ENCODE peak calls at places on chromosomes 16 and 17, in eight cellular contexts. V, U, N, A, M, E, X and Z are unnamed samples.

GRCh38 chr17:74798239-74798707 is 22.1 kb upstream of the NAT9 start:
- DNase-seq in V (no peak), U (no peak), N (no peak), A (peak; percentile 36), M (no peak), E (no peak), X (no peak), Z (no peak)

GRCh38 chr16:2785101-2785991 is 2.0 kb downstream of the PRSS33 start:
- DNase-seq in V (peak; percentile 33), U (no peak), N (no peak), A (no peak), M (no peak), E (no peak), X (no peak), Z (peak; percentile 62)

GRCh38 chr17:76696763-76697701 is 13.7 kb downstream of the MXRA7 start:
- DNase-seq in V (no peak), U (no peak), N (no peak), A (no peak), M (peak; percentile 66), E (no peak), X (no peak), Z (no peak)

GRCh38 chr17:21524211-21524591 is 148.0 kb downstream of the KCNJ12 start:
- DNase-seq in V (no peak), U (no peak), N (no peak), A (peak; percentile 81), M (no peak), E (no peak), X (no peak), Z (peak; percentile 54)

GRCh38 chr17:48427598-48427997 is 2.4 kb downstream of the SKAP1 start:
- DNase-seq in V (peak; percentile 31), U (no peak), N (no peak), A (no peak), M (no peak), E (no peak), X (no peak), Z (peak; percentile 58)

GRCh38 chr16:82396509-82396908 is 226.5 kb upstream of the MPHOSPH6 start:
- DNase-seq in V (no peak), U (no peak), N (no peak), A (no peak), M (no peak), E (no peak), X (no peak), Z (no peak)

GRCh38 chr17:28612531-28612930 is 1.5 kb downstream of the RSKR start:
- DNase-seq in V (no peak), U (no peak), N (no peak), A (no peak), M (no peak), E (no peak), X (no peak), Z (no peak)

GRCh38 chr16:31010943-31011342 is 505 bp upstream of the STX1B start:
- DNase-seq in V (no peak), U (no peak), N (no peak), A (no peak), M (no peak), E (no peak), X (no peak), Z (no peak)

GRCh38 chr16:14098081-14098480 is 27.0 kb downstream of the MRTFB start:
- DNase-seq in V (no peak), U (no peak), N (no peak), A (no peak), M (no peak), E (no peak), X (no peak), Z (no peak)

GRCh38 chr17:28338056-28338768 is 2.7 kb downstream of the TNFAIP1 start:
- DNase-seq in V (no peak), U (no peak), N (no peak), A (peak; percentile 86), M (no peak), E (no peak), X (no peak), Z (no peak)

GRCh38 chr16:15900357-15900756 is 12.0 kb upstream of the CEP20 start:
- DNase-seq in V (no peak), U (no peak), N (no peak), A (no peak), M (no peak), E (no peak), X (no peak), Z (no peak)

GRCh38 chr17:2713881-2714280 is 2.3 kb upstream of the CLUH start:
- DNase-seq in V (no peak), U (no peak), N (no peak), A (no peak), M (no peak), E (no peak), X (no peak), Z (no peak)

GRCh38 chr16:75965504-75966374 is 239.4 kb upstream of the CPHXL start:
- DNase-seq in V (no peak), U (no peak), N (no peak), A (no peak), M (peak; percentile 49), E (no peak), X (peak; percentile 6), Z (no peak)

GRCh38 chr16:70804153-70804728 is 3.3 kb upstream of the VAC14 start:
- DNase-seq in V (no peak), U (no peak), N (no peak), A (peak; percentile 93), M (no peak), E (no peak), X (peak; percentile 37), Z (no peak)

GRCh38 chr17:67993998-67994361 is 2.3 kb downstream of the C17orf58 start:
- DNase-seq in V (no peak), U (no peak), N (no peak), A (peak; percentile 12), M (peak; percentile 28), E (no peak), X (no peak), Z (peak; percentile 65)

GRCh38 chr16:6977906-6978305 is 354.7 kb upstream of the RBFOX1 start:
- DNase-seq in V (no peak), U (no peak), N (no peak), A (no peak), M (no peak), E (no peak), X (no peak), Z (no peak)

GRCh38 chr17:73231363-73231762 is 30.3 kb downstream of the CPSF4L start:
- DNase-seq in V (peak; percentile 13), U (no peak), N (no peak), A (peak; percentile 25), M (no peak), E (no peak), X (peak; percentile 23), Z (peak; percentile 50)

GRCh38 chr17:72402727-72403210 is 281.9 kb downstream of the SOX9 start:
- DNase-seq in V (no peak), U (no peak), N (no peak), A (no peak), M (no peak), E (no peak), X (no peak), Z (no peak)

GRCh38 chr16:1371054-1371978 is 19.6 kb downstream of the GNPTG start:
- DNase-seq in V (no peak), U (no peak), N (no peak), A (no peak), M (no peak), E (no peak), X (no peak), Z (no peak)

GRCh38 chr16:20441221-20441620 is 10.1 kb upstream of the ACSM2A start:
- DNase-seq in V (no peak), U (no peak), N (no peak), A (no peak), M (no peak), E (peak; percentile 45), X (no peak), Z (no peak)

GRCh38 chr17:19538095-19539039 is 4.7 kb downstream of the SLC47A1 start:
- DNase-seq in V (peak; percentile 38), U (no peak), N (no peak), A (no peak), M (peak; percentile 93), E (no peak), X (no peak), Z (no peak)

GRCh38 chr17:37142294-37142944 is 193.7 kb downstream of the AATF start:
- DNase-seq in V (no peak), U (no peak), N (no peak), A (no peak), M (no peak), E (no peak), X (no peak), Z (no peak)
- TF ChIP-seq POLR2A in V (no peak), U (no peak), N (no peak), A (no peak), M (no peak), E (no peak), X (no peak), Z (no peak)

DNA sequence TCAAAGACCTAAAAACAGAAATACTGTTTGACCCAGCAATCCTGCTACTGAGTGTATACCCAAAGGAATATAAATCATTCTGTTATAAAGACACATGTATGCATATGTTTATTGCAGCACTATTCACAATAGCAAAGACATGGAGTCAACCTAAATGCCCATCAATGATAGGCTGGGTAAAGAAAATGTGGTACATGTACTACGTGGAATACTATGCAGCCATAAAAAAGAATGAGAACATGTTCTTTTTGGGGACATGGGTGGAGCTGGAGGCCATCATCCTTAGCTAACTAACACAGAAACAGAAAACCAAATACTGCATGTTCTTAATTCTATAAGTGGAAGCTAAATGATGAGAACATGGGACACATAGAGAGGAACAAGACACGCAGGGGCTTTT is 155.2 kb upstream of the KCNJ16 start:
- DNase-seq in V (no peak), U (no peak), N (no peak), A (no peak), M (no peak), E (no peak), X (no peak), Z (no peak)
- TF ChIP-seq POLR2A in V (no peak), U (no peak), N (no peak), A (no peak), M (no peak), E (no peak), X (no peak), Z (no peak)

DNA sequence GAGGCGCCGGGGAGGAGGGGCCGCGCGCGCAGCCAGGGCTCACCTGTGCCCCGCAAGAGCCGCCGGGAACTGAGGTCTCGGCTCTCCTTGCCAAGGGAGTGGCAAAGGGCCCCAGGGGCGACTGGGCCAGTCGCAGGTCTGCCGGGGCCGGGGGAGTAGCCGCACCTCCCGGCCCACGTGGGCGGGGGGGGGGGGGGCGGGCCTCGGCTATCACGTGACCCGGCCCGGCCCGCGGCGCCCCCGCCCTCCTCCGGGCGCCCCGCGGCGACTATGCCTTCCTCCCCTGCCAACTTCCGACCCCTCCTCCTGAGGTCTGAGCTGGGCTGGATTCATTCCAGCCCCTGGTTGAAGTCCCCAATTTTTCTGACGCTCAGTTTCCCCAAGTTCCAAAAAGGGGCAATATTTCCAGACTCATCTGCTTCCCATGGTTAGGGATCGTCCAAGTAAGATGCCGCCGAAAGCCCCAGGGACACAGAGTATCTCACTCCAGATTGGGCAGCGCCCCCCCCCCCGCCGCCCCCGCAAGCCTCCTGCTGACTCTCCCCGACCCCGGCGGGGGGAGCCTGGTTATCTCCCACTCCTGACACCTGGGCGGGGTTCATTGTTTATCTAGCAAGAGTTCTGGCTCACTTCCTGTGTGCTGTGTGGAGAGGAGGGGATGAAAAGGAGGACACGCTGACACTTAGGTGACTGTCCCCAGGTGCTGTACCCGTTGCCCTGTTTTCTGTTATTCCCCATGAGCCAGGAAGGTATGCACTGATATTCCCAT is at the start of gene TMC6:
- DNase-seq in V (peak; percentile 83), U (peak; percentile 59), N (no peak), A (no peak), M (peak; percentile 87), E (no peak), X (peak; percentile 56), Z (peak; percentile 99)
- TF ChIP-seq POLR2A in V (no peak), U (peak; percentile 72), N (no peak), A (no peak), M (peak; percentile 77), E (no peak), X (peak; percentile 38), Z (no peak)

GRCh38 chr16:56606071-56606687 is 2.2 kb upstream of the MT2A start:
- DNase-seq in V (no peak), U (peak; percentile 59), N (no peak), A (peak; percentile 79), M (no peak), E (peak; percentile 77), X (peak; percentile 78), Z (no peak)
- TF ChIP-seq POLR2A in V (no peak), U (no peak), N (no peak), A (no peak), M (no peak), E (no peak), X (no peak), Z (no peak)